ENCODE peak calls at places on chromosome 14, in eight cellular contexts. One of them, this sample, is unnamed. For H3K36me3 and H3K27me3, the result is how much of the 10 kb centered on the place peaks cover.

GRCh38 chr14:63308723-63309317 is 9.9 kb downstream of the GPHB5 start:
- DNase-seq in aorta: no peak
- DNase-seq in heart left ventricle: no peak
- DNase-seq in psoas muscle: no peak
- DNase-seq in breast epithelium: no peak
- DNase-seq in mesendoderm: peak
- DNase-seq in spleen: no peak
- DNase-seq in ascending aorta: no peak
- DNase-seq in this sample: peak

GRCh38 chr14:77123381-77124344 is 17.9 kb downstream of the ZDHHC22 start:
- DNase-seq in aorta: peak
- DNase-seq in heart left ventricle: peak
- DNase-seq in psoas muscle: no peak
- DNase-seq in breast epithelium: peak
- DNase-seq in mesendoderm: peak
- DNase-seq in spleen: peak
- DNase-seq in ascending aorta: no peak
- DNase-seq in this sample: no peak

GRCh38 chr14:27078176-27078575 is 480.3 kb upstream of the NOVA1 start:
- DNase-seq in aorta: no peak
- DNase-seq in heart left ventricle: no peak
- DNase-seq in psoas muscle: no peak
- DNase-seq in breast epithelium: no peak
- DNase-seq in mesendoderm: no peak
- DNase-seq in spleen: no peak
- DNase-seq in ascending aorta: no peak
- DNase-seq in this sample: no peak

GRCh38 chr14:103693514-103693913 is 21.7 kb downstream of the XRCC3 start:
- DNase-seq in aorta: peak
- DNase-seq in heart left ventricle: no peak
- DNase-seq in psoas muscle: no peak
- DNase-seq in breast epithelium: peak
- DNase-seq in mesendoderm: no peak
- DNase-seq in spleen: peak
- DNase-seq in ascending aorta: no peak
- DNase-seq in this sample: peak

GRCh38 chr14:69270795-69271708 is 11.1 kb downstream of the GALNT16 start:
- DNase-seq in aorta: no peak
- DNase-seq in heart left ventricle: peak
- DNase-seq in psoas muscle: no peak
- DNase-seq in breast epithelium: no peak
- DNase-seq in mesendoderm: no peak
- DNase-seq in spleen: no peak
- DNase-seq in ascending aorta: no peak
- DNase-seq in this sample: no peak

GRCh38 chr14:68951051-68951797 is 27.9 kb downstream of the ACTN1 start:
- DNase-seq in aorta: peak
- DNase-seq in heart left ventricle: peak
- DNase-seq in psoas muscle: peak
- DNase-seq in breast epithelium: peak
- DNase-seq in mesendoderm: peak
- DNase-seq in spleen: peak
- DNase-seq in ascending aorta: peak
- DNase-seq in this sample: no peak

GRCh38 chr14:24605435-24606190 is 3.9 kb downstream of the GZMH start:
- DNase-seq in aorta: no peak
- DNase-seq in heart left ventricle: peak
- DNase-seq in psoas muscle: no peak
- DNase-seq in breast epithelium: no peak
- DNase-seq in mesendoderm: peak
- DNase-seq in spleen: peak
- DNase-seq in ascending aorta: no peak
- DNase-seq in this sample: peak

GRCh38 chr14:19920021-19920657 is at the start of gene OR4K5:
- DNase-seq in aorta: no peak
- DNase-seq in heart left ventricle: no peak
- DNase-seq in psoas muscle: no peak
- DNase-seq in breast epithelium: no peak
- DNase-seq in mesendoderm: no peak
- DNase-seq in spleen: no peak
- DNase-seq in ascending aorta: no peak
- DNase-seq in this sample: no peak

DNA sequence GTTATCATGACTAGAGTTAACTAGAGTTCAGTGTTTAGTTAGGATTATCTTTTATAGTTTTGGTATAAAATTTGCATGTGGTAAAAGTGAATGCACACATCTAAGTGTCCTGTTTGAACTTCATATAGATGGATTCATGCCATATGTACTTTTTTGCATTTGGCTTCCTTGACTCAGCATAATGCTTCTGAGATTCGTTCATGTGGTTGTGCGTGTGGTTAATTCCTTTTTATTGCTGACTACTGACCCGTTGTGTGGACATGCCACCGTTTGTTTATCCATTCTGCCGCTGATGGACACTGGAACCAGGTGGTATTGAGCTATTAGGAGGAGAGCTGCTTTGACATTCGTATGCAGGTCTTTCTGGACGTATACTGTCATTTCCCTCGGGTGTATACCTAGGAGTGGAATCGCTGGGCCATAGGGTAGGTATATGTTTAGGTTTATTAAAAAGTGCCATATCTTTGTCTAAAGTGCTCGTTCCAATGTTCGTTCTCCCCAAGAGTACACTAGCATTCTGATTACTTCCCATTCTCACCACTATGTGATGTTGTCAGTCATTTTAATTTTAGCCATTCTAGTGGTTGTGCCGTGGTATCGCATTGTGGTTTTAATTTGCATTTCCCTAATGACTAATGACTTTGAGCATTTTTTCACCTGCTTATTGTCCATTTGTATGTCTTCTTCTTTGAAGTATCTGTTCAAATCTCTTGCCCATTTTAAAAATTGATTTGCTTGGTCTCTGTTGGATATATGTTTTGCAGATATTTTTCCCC is 37.7 kb downstream of the RIN3 start:
- DNase-seq in aorta: peak
- DNase-seq in heart left ventricle: no peak
- DNase-seq in psoas muscle: no peak
- DNase-seq in breast epithelium: no peak
- DNase-seq in mesendoderm: no peak
- DNase-seq in spleen: no peak
- DNase-seq in ascending aorta: no peak
- DNase-seq in this sample: no peak
- H3K4me3 ChIP-seq in aorta: no peak
- H3K4me3 ChIP-seq in heart left ventricle: no peak
- H3K4me3 ChIP-seq in psoas muscle: no peak
- H3K4me3 ChIP-seq in breast epithelium: no peak
- H3K4me3 ChIP-seq in mesendoderm: no peak
- H3K4me3 ChIP-seq in spleen: no peak
- H3K4me3 ChIP-seq in ascending aorta: no peak
- H3K4me3 ChIP-seq in this sample: no peak

GRCh38 chr14:99212646-99213045 is 59.4 kb downstream of the BCL11B start:
- DNase-seq in aorta: no peak
- DNase-seq in heart left ventricle: no peak
- DNase-seq in psoas muscle: no peak
- DNase-seq in breast epithelium: no peak
- DNase-seq in mesendoderm: no peak
- DNase-seq in spleen: no peak
- DNase-seq in ascending aorta: no peak
- DNase-seq in this sample: no peak
- H3K36me3 ChIP-seq in aorta: under half
- H3K36me3 ChIP-seq in heart left ventricle: under half
- H3K36me3 ChIP-seq in psoas muscle: under half
- H3K36me3 ChIP-seq in breast epithelium: under half
- H3K36me3 ChIP-seq in mesendoderm: under half
- H3K36me3 ChIP-seq in spleen: under half
- H3K36me3 ChIP-seq in ascending aorta: under half
- H3K36me3 ChIP-seq in this sample: under half

GRCh38 chr14:36522972-36523685 is 3.1 kb upstream of the NKX2-1 start:
- DNase-seq in aorta: no peak
- DNase-seq in heart left ventricle: no peak
- DNase-seq in psoas muscle: no peak
- DNase-seq in breast epithelium: no peak
- DNase-seq in mesendoderm: peak
- DNase-seq in spleen: no peak
- DNase-seq in ascending aorta: no peak
- DNase-seq in this sample: peak

GRCh38 chr14:36524220-36524837 is 4.3 kb upstream of the NKX2-1 start:
- DNase-seq in aorta: no peak
- DNase-seq in heart left ventricle: no peak
- DNase-seq in psoas muscle: no peak
- DNase-seq in breast epithelium: no peak
- DNase-seq in mesendoderm: peak
- DNase-seq in spleen: no peak
- DNase-seq in ascending aorta: no peak
- DNase-seq in this sample: peak

GRCh38 chr14:36522347-36522971 is 2.4 kb upstream of the NKX2-1 start:
- DNase-seq in aorta: no peak
- DNase-seq in heart left ventricle: no peak
- DNase-seq in psoas muscle: no peak
- DNase-seq in breast epithelium: no peak
- DNase-seq in mesendoderm: peak
- DNase-seq in spleen: no peak
- DNase-seq in ascending aorta: no peak
- DNase-seq in this sample: peak

GRCh38 chr14:36525746-36526099 is 5.7 kb upstream of the NKX2-1 start:
- DNase-seq in aorta: no peak
- DNase-seq in heart left ventricle: no peak
- DNase-seq in psoas muscle: no peak
- DNase-seq in breast epithelium: no peak
- DNase-seq in mesendoderm: no peak
- DNase-seq in spleen: no peak
- DNase-seq in ascending aorta: no peak
- DNase-seq in this sample: no peak

GRCh38 chr14:36524874-36525745 is 5.1 kb upstream of the NKX2-1 start:
- DNase-seq in aorta: no peak
- DNase-seq in heart left ventricle: no peak
- DNase-seq in psoas muscle: no peak
- DNase-seq in breast epithelium: no peak
- DNase-seq in mesendoderm: peak
- DNase-seq in spleen: no peak
- DNase-seq in ascending aorta: no peak
- DNase-seq in this sample: peak
- H3K27me3 ChIP-seq in aorta: under half
- H3K27me3 ChIP-seq in heart left ventricle: half or more
- H3K27me3 ChIP-seq in psoas muscle: half or more
- H3K27me3 ChIP-seq in breast epithelium: under half
- H3K27me3 ChIP-seq in mesendoderm: half or more
- H3K27me3 ChIP-seq in spleen: half or more
- H3K27me3 ChIP-seq in ascending aorta: under half
- H3K27me3 ChIP-seq in this sample: half or more

GRCh38 chr14:64542839-64543207 is 2.3 kb downstream of the HSPA2 start:
- DNase-seq in aorta: no peak
- DNase-seq in heart left ventricle: no peak
- DNase-seq in psoas muscle: no peak
- DNase-seq in breast epithelium: no peak
- DNase-seq in mesendoderm: no peak
- DNase-seq in spleen: no peak
- DNase-seq in ascending aorta: no peak
- DNase-seq in this sample: no peak

GRCh38 chr14:64541261-64541970 is 875 bp downstream of the HSPA2 start:
- DNase-seq in aorta: peak
- DNase-seq in heart left ventricle: no peak
- DNase-seq in psoas muscle: no peak
- DNase-seq in breast epithelium: no peak
- DNase-seq in mesendoderm: peak
- DNase-seq in spleen: peak
- DNase-seq in ascending aorta: peak
- DNase-seq in this sample: no peak

GRCh38 chr14:64541971-64542838 is 1.7 kb downstream of the HSPA2 start:
- DNase-seq in aorta: no peak
- DNase-seq in heart left ventricle: no peak
- DNase-seq in psoas muscle: no peak
- DNase-seq in breast epithelium: no peak
- DNase-seq in mesendoderm: peak
- DNase-seq in spleen: peak
- DNase-seq in ascending aorta: no peak
- DNase-seq in this sample: no peak

GRCh38 chr14:64540208-64541202 is at the start of gene HSPA2:
- DNase-seq in aorta: peak
- DNase-seq in heart left ventricle: peak
- DNase-seq in psoas muscle: peak
- DNase-seq in breast epithelium: peak
- DNase-seq in mesendoderm: peak
- DNase-seq in spleen: peak
- DNase-seq in ascending aorta: peak
- DNase-seq in this sample: peak

DNA sequence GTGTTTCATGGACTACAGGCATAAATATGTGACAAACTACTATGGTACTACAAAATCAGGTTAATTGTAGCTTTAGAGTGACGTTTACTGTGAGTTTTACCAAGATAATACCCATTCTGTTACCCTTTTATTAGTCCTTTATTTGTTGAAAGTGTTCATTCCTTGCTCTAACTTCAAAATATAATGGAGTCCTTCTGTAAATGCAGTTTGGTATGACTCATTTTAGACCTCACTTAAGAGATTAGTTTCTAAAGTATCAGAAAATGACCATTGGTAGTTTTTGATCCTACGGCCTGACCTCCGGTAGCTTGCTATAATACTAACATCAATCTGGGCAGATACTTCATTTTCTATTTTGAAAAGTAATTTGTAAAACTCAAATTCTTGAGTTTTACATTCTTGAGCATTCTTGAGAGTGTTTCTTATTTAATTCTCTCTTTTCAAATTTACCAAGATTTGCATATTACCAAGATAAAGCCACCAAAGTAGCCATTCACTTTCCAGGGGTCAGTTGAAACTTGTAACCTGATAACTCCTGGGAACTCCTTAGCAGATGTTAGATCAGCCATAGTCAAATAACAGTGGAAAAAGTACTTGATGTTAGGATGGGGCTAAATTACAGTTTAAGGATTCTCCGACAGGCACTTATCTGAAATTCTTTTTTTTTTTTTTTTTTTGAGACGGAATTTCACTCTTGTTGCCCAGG is 4.2 kb downstream of the HSPA2 start:
- DNase-seq in aorta: no peak
- DNase-seq in heart left ventricle: no peak
- DNase-seq in psoas muscle: no peak
- DNase-seq in breast epithelium: no peak
- DNase-seq in mesendoderm: peak
- DNase-seq in spleen: no peak
- DNase-seq in ascending aorta: no peak
- DNase-seq in this sample: peak
- H3K4me3 ChIP-seq in aorta: no peak
- H3K4me3 ChIP-seq in heart left ventricle: no peak
- H3K4me3 ChIP-seq in psoas muscle: peak
- H3K4me3 ChIP-seq in breast epithelium: no peak
- H3K4me3 ChIP-seq in mesendoderm: no peak
- H3K4me3 ChIP-seq in spleen: no peak
- H3K4me3 ChIP-seq in ascending aorta: peak
- H3K4me3 ChIP-seq in this sample: no peak

DNA sequence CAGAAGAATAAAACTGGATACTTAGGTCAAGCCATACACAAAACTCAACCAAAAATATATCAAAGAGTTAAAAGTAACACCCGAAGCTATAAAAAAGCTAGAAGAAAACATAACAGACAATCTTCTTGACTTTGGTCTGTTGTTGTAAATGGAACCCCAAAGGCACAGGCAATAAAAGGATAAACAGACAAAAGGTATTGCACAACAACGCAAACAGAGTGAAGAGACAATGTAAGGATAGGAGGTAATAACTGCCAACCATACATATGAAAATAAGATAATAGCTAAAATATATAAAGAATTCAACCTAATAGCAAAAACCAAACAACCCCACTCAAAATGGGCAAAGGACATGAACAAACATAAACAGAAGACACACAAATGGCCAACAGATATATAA is 1137.4 kb downstream of the FSCB start:
- DNase-seq in aorta: no peak
- DNase-seq in heart left ventricle: no peak
- DNase-seq in psoas muscle: no peak
- DNase-seq in breast epithelium: no peak
- DNase-seq in mesendoderm: no peak
- DNase-seq in spleen: no peak
- DNase-seq in ascending aorta: no peak
- DNase-seq in this sample: no peak
- H3K36me3 ChIP-seq in aorta: under half
- H3K36me3 ChIP-seq in heart left ventricle: under half
- H3K36me3 ChIP-seq in psoas muscle: under half
- H3K36me3 ChIP-seq in breast epithelium: under half
- H3K36me3 ChIP-seq in mesendoderm: under half
- H3K36me3 ChIP-seq in spleen: under half
- H3K36me3 ChIP-seq in ascending aorta: under half
- H3K36me3 ChIP-seq in this sample: under half